ENCODE peak calls at places on chromosomes 16 and 17, in five cellular contexts. D is GM12878, L is K562, R is H1, F is HepG2. K is an unnamed sample.

GRCh38 chr16:13229039-13229438 is 327.6 kb downstream of the SHISA9 start:
- DNase-seq in D (no peak), L (no peak), R (no peak), F (no peak), K (no peak)

GRCh38 chr16:69199382-69199781 is 12.4 kb downstream of the SNTB2 start:
- DNase-seq in D (no peak), L (no peak), R (no peak), F (no peak), K (no peak)

GRCh38 chr17:1627219-1627986 is 1.2 kb downstream of the SLC43A2 start:
- DNase-seq in D (no peak), L (peak), R (peak), F (no peak), K (peak)

GRCh38 chr17:80675451-80676095 is 130.9 kb downstream of the RPTOR start:
- DNase-seq in D (no peak), L (no peak), R (no peak), F (no peak), K (no peak)

GRCh38 chr17:64130559-64131001 is 636 bp upstream of the ERN1 start:
- DNase-seq in D (peak), L (no peak), R (no peak), F (no peak), K (no peak)

GRCh38 chr17:63191610-63192009 is 225.6 kb downstream of the TANC2 start:
- DNase-seq in D (no peak), L (no peak), R (no peak), F (no peak), K (no peak)

GRCh38 chr17:32495347-32496253 is 8.8 kb downstream of the CDK5R1 start:
- DNase-seq in D (no peak), L (no peak), R (no peak), F (no peak), K (no peak)

GRCh38 chr17:78923660-78924453 is 1.3 kb downstream of the TIMP2 start:
- DNase-seq in D (no peak), L (peak), R (peak), F (no peak), K (peak)

GRCh38 chr16:52812945-52813556 is 239.6 kb downstream of the CHD9NB start:
- DNase-seq in D (no peak), L (peak), R (no peak), F (peak), K (no peak)

GRCh38 chr17:69870091-69870530 is 204.9 kb upstream of the KCNJ16 start:
- DNase-seq in D (no peak), L (no peak), R (no peak), F (no peak), K (no peak)

GRCh38 chr16:11047057-11047456 is 102.7 kb downstream of the CLEC16A start:
- DNase-seq in D (no peak), L (no peak), R (no peak), F (no peak), K (no peak)

GRCh38 chr16:69555437-69555836 is 10.3 kb upstream of the NFAT5 start:
- DNase-seq in D (no peak), L (no peak), R (no peak), F (no peak), K (no peak)

GRCh38 chr17:28394717-28395116 is 11.3 kb downstream of the SLC46A1 start:
- DNase-seq in D (no peak), L (peak), R (no peak), F (no peak), K (no peak)

GRCh38 chr17:28334666-28335200 is 539 bp downstream of the IFT20 start:
- DNase-seq in D (no peak), L (no peak), R (no peak), F (no peak), K (no peak)

GRCh38 chr17:82408288-82408937 is 9.7 kb upstream of the HEXD start:
- DNase-seq in D (no peak), L (no peak), R (no peak), F (no peak), K (no peak)

GRCh38 chr17:59154335-59154720 is 658 bp downstream of the SKA2 start:
- DNase-seq in D (no peak), L (peak), R (peak), F (peak), K (peak)

GRCh38 chr17:41785876-41786226 is 660 bp downstream of the JUP start:
- DNase-seq in D (no peak), L (peak), R (peak), F (no peak), K (peak)

GRCh38 chr17:40666366-40666765 is 1.4 kb upstream of the KRT222 start:
- DNase-seq in D (no peak), L (no peak), R (no peak), F (no peak), K (no peak)

GRCh38 chr17:40675905-40676304 is 10.9 kb upstream of the KRT222 start:
- DNase-seq in D (no peak), L (no peak), R (no peak), F (no peak), K (no peak)

GRCh38 chr17:40672654-40673053 is 7.7 kb upstream of the KRT222 start:
- DNase-seq in D (no peak), L (no peak), R (no peak), F (no peak), K (no peak)

GRCh38 chr17:40671282-40671681 is 6.3 kb upstream of the KRT222 start:
- DNase-seq in D (no peak), L (no peak), R (no peak), F (no peak), K (no peak)
- TF ChIP-seq CREB1 in D (no peak), L (no peak), R (no peak), F (no peak), K (no peak)

DNA sequence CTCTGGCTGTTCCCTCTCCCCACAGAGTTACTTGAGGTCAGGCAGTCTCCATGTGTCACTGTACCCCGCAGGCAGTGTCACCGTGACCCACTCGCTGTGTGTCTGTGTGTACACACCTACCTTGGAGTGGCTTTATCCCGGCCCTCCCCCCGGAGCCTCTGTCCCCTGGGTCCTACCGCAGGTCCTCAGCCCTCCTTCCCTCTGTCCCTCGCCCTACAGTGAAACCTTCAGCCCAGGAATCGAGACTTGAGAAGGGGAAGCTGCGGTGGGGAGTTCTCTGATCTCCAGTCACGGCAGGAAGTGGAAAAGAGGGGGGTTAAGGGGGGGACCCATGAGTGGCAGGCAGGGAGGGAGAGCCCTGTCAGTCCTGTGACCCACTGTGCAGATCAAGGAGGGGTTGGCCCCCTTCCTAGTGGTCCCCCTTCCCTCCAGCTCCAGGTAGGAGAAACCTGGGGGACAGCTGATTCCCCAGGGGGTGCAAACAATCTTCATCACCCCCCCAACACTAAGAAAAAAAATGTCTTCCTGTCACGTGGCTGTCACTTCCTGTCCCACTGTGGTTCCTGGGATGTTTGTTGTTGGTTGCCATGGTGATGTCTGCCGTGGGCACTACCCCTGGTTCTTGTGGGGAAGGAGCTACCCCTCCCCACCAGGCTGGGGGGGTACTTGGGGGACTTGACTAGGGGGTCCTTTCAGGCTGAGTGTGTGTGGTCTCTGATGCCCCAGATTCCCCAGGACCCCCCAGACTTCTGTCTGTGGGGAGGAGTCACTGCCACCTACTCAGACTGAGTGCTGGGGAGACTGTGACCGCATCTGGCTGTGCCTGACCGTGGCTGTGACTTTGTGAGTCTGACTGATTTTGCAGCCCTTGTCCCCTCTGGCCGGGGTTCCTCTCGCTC is 13.7 kb downstream of the RARA start:
- DNase-seq in D (peak), L (peak), R (no peak), F (peak), K (no peak)
- TF ChIP-seq ATF2 in D (no peak), L (no peak), R (no peak), F (no peak), K (no peak)

DNA sequence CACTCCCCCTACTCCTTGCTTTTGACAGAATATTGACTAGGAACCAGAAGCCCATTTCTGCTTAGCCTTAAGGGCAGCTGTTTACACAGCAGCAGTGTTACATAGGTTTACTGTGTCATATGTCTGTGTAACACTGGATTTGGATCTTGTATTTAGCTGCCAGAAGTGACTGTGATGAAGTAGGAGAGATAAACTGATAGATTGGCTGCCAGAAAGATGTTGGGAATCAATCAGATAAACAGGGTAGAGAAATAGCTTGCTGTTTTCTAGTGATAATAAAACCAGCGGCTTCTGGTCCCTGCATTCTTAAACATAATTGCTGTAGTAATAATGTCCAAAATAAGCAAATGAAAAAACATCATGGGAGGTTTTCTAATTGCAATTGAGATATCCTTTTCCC is 68.6 kb downstream of the AATF start:
- DNase-seq in D (no peak), L (no peak), R (no peak), F (no peak), K (no peak)
- TF ChIP-seq CREB1 in D (no peak), L (no peak), R (no peak), F (no peak), K (no peak)

DNA sequence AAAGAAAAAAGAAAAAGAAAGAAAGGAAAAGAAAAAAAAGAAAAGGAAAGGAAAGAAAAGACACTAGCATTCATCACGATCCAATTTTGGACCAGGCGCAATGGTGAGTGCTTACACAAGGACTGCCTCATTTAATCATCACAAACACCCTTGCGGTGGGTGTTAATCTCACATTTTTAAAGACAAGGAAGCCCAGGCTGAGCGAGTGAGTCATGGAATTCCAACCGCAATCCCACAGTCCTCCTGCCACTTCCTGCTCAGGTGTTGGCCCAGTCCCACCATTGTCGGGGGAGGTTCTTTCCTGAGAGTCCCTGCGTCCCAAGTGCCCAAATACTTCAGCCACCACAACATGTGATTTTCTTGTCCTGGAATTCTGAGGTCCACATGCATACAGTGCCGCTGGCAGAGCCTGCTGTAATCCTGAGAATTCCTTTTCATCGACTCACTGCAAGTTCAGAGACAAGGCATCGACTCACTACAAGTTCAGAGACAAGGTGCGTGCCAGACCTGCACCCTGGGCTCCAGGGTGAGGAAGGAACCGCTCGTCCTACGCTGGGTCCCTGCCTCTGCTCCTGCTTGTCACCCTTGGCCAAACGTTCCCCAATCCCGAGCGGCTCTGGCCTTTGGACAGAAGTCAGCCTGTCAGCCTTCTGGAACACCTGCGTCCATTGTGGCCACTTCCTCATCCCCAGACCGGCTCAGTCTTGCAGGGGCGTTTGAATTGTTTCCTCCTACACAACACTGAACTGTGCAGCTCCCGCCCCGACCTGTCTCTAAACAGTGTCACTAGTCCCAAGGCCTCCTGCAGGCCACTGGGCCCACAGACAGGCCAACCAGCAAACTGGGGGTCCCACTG is 5.8 kb downstream of the ZG16B start:
- DNase-seq in D (no peak), L (no peak), R (no peak), F (peak), K (no peak)
- TF ChIP-seq ATF2 in D (no peak), L (no peak), R (no peak), F (no peak), K (no peak)